ENCODE peak calls at places on chromosome 16, in seven cellular contexts. H is A549, F is SJSA1, S is AG04450, B is left lung, J is heart right ventricle, L is uterus. K is an unnamed sample.
A peak's percentile ranks its signal among the peaks of the same experiment; 100 is the strongest.

GRCh38 chr16:70159355-70160348 is 13.9 kb upstream of the CLEC18C start:
- DNase-seq in H (no peak), F (no peak), S (no peak), B (peak; percentile 44), J (peak; percentile 3), L (no peak), K (no peak)

GRCh38 chr16:3268294-3268693 is 11.9 kb upstream of the MEFV start:
- DNase-seq in H (no peak), F (no peak), S (no peak), B (no peak), J (no peak), L (no peak), K (no peak)

GRCh38 chr16:4958510-4959111 is 481 bp downstream of the SEC14L5 start:
- DNase-seq in H (no peak), F (no peak), S (no peak), B (peak; percentile 35), J (no peak), L (no peak), K (no peak)

GRCh38 chr16:56005958-56006357 is 130.8 kb upstream of the CES5A start:
- DNase-seq in H (no peak), F (no peak), S (no peak), B (no peak), J (no peak), L (no peak), K (no peak)

GRCh38 chr16:66741131-66741900 is 10.1 kb downstream of the DYNC1LI2 start:
- DNase-seq in H (peak; percentile 68), F (peak; percentile 82), S (peak; percentile 61), B (peak; percentile 88), J (peak; percentile 97), L (peak; percentile 94), K (peak; percentile 93)

GRCh38 chr16:82152641-82153094 is 17.4 kb downstream of the MPHOSPH6 start:
- DNase-seq in H (no peak), F (no peak), S (peak; percentile 2), B (no peak), J (no peak), L (peak; percentile 40), K (no peak)

GRCh38 chr16:24689128-24689527 is 40.3 kb upstream of the TNRC6A start:
- DNase-seq in H (peak; percentile 60), F (peak; percentile 54), S (no peak), B (no peak), J (no peak), L (no peak), K (no peak)

GRCh38 chr16:81658373-81658772 is 120.7 kb upstream of the PLCG2 start:
- DNase-seq in H (no peak), F (no peak), S (no peak), B (no peak), J (no peak), L (no peak), K (no peak)

GRCh38 chr16:66473654-66474519 is 46.8 kb downstream of the BEAN1 start:
- DNase-seq in H (no peak), F (no peak), S (no peak), B (no peak), J (no peak), L (no peak), K (no peak)

GRCh38 chr16:19691161-19691850 is 26.7 kb downstream of the KNOP1 start:
- DNase-seq in H (no peak), F (peak; percentile 20), S (no peak), B (no peak), J (peak; percentile 13), L (no peak), K (no peak)

GRCh38 chr16:19688396-19689024 is 29.5 kb downstream of the KNOP1 start:
- DNase-seq in H (no peak), F (no peak), S (no peak), B (no peak), J (no peak), L (no peak), K (no peak)

GRCh38 chr16:19689342-19689741 is 28.7 kb downstream of the KNOP1 start:
- DNase-seq in H (no peak), F (no peak), S (no peak), B (no peak), J (no peak), L (no peak), K (no peak)

GRCh38 chr16:19687279-19687678 is 30.7 kb downstream of the KNOP1 start:
- DNase-seq in H (no peak), F (no peak), S (no peak), B (no peak), J (no peak), L (no peak), K (no peak)

GRCh38 chr16:19690196-19690595 is 27.8 kb downstream of the KNOP1 start:
- DNase-seq in H (no peak), F (no peak), S (no peak), B (no peak), J (no peak), L (no peak), K (no peak)
- H3K27ac ChIP-seq in H (no peak overlapping the region), F (no peak overlapping the region), S (no peak overlapping the region), B (peak overlapping the region; percentile 35), J (peak overlapping the region; percentile 78), L (no peak overlapping the region), K (peak overlapping the region; percentile 49)

DNA sequence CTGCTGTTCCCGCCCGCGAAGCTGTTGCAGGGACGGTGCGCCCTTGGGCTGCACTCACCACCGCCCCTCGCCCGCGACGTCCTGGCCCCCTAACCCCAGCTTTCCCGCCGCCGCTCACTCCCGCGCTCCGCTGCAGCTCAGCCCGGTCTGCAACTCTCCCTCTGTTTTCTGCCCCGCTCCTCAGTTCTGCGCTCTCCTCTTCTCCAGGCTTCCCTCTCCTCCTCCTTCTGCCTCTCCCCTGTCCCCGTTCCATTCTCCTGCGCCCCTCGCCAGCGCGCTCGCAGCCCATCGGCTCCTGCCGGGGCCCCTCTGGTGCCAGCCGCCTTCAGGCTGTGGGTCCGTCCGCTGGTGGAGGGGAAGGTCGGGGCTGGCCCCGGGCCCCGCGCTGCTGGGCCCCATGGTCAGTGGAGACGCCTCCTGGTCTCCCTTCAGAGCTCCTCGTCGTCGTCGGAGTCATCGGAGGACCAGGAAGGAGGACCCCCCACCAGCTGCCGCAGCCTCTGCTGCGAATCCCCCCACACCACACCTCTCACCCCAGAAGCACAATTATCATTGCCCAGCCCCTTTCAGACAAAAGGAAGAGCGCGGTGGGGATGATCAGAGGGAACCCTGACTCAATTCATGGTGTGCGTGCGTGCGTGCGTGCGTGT is 223.2 kb upstream of the FOXF1 start:
- DNase-seq in H (no peak), F (no peak), S (no peak), B (no peak), J (no peak), L (no peak), K (no peak)
- H3K4me3 ChIP-seq in H (no peak overlapping the region), F (no peak overlapping the region), S (peak overlapping the region; percentile 13), B (no peak overlapping the region), J (no peak overlapping the region), L (no peak overlapping the region), K (no peak overlapping the region)

GRCh38 chr16:1165511-1165910 is 12.6 kb downstream of the CACNA1H start:
- DNase-seq in H (no peak), F (no peak), S (no peak), B (no peak), J (no peak), L (no peak), K (no peak)
- H3K27ac ChIP-seq in H (no peak overlapping the region), F (no peak overlapping the region), S (no peak overlapping the region), B (no peak overlapping the region), J (no peak overlapping the region), L (no peak overlapping the region), K (no peak overlapping the region)

DNA sequence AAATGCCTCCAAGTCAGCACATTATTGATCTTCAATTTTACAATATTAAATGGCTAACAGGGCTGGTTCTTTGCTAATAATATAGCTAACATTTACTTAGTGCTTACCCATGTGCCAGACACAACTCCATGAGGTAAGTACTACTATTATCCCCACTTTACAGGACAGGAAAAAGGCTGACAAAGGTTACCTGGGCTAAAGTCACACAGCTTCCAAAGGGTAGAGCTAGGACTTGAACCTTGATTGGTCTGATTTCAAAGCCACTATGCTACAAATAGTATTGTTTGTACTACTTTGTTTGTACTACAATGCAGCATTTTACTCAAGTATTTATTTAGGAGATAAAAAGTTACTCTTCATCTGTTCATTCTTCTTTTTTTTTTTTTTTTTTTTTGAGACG is 31.9 kb downstream of the BRD7 start:
- DNase-seq in H (no peak), F (peak; percentile 60), S (no peak), B (no peak), J (no peak), L (no peak), K (no peak)
- H3K4me3 ChIP-seq in H (no peak overlapping the region), F (no peak overlapping the region), S (no peak overlapping the region), B (no peak overlapping the region), J (no peak overlapping the region), L (no peak overlapping the region), K (no peak overlapping the region)

DNA sequence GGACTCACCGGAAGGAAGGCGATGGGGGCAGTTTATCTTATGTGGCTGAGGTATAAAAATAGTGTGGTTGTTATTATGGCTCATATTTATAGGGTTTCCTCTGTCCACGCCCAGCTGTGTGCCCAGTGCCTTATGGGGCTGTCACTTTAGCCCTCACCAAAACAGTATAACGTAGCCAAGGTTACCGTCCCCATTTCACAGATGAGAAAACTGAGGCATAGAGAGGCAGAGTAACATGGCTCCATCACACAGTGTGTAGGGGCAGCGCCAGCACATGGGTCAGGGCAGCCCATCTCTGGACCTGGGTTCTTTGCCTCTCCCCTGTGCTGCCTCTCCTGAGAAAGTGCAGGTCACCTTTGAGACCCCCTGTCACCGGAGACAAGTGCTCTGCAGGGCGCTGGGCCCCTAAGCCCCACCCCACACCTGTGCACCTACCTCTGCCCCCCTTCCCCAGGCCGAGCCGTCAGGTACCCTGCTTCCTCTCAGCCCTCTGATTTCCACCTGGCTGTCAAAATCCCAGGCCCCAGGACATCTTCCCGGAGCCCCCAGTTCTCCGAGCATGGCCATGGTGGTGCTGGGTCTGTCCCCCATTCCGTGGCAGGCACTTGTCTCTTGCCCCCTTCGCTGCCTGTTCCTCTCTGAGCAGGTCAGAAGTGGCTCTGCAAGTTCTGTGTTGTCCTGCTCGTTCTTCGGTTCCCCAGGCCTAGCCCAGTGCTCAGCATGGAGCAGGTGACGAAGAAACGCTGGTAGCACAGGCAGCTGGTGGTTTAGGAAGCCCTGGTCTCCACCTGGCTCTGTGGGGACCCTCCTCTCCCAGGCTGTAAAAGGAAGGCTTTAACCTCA is 7.2 kb downstream of the KIAA0513 start:
- DNase-seq in H (no peak), F (no peak), S (no peak), B (no peak), J (no peak), L (no peak), K (no peak)
- H3K27ac ChIP-seq in H (no peak overlapping the region), F (no peak overlapping the region), S (no peak overlapping the region), B (no peak overlapping the region), J (no peak overlapping the region), L (no peak overlapping the region), K (no peak overlapping the region)

GRCh38 chr16:88976359-88977027 is 514 bp downstream of the CBFA2T3 start:
- DNase-seq in H (no peak), F (no peak), S (no peak), B (peak; percentile 82), J (no peak), L (no peak), K (no peak)
- H3K4me3 ChIP-seq in H (no peak overlapping the region), F (no peak overlapping the region), S (no peak overlapping the region), B (peak overlapping the region; percentile 48), J (peak overlapping the region; percentile 44), L (no peak overlapping the region), K (peak overlapping the region; percentile 28)